ENCODE peak calls at places on chromosomes 6 and 20, in seven cellular contexts. Q is PC-9, T is right lobe of liver, A is progenitor cell of endocrine pancreas, G is left lung, N is upper lobe of left lung, V is dorsolateral prefrontal cortex. L is an unnamed sample.

GRCh38 chr20:24610341-24611115 is 141.1 kb downstream of the SYNDIG1 start:
- DNase-seq in N (no peak), T (no peak), V (no peak), Q (no peak), G (no peak), A (no peak), L (no peak)

GRCh38 chr6:49541210-49541724 is 9.2 kb upstream of the C6orf141 start:
- DNase-seq in T (no peak), N (no peak), G (no peak), A (no peak), V (no peak), Q (no peak), L (no peak)

GRCh38 chr6:100342830-100343229 is 121.9 kb downstream of the SIM1 start:
- DNase-seq in A (no peak), V (no peak), G (no peak), T (no peak), Q (no peak), N (no peak), L (no peak)

GRCh38 chr6:74066168-74066871 is 370.3 kb downstream of the CD109 start:
- DNase-seq in Q (no peak), T (no peak), A (no peak), V (no peak), G (no peak), N (no peak), L (no peak)

GRCh38 chr6:143912671-143913070 is 48.4 kb downstream of the ZC2HC1B start:
- DNase-seq in Q (no peak), A (no peak), V (no peak), G (peak; percentile 55), T (no peak), N (no peak), L (no peak)

GRCh38 chr20:13493143-13493542 is 145.6 kb downstream of the TASP1 start:
- DNase-seq in T (no peak), A (no peak), N (no peak), V (no peak), Q (no peak), G (no peak), L (no peak)

GRCh38 chr20:35673884-35674283 is 9.2 kb upstream of the CPNE1 start:
- DNase-seq in A (no peak), G (no peak), T (no peak), Q (no peak), N (no peak), V (no peak), L (peak; percentile 29)

GRCh38 chr20:63497946-63498935 is 642 bp downstream of the EEF1A2 start:
- DNase-seq in G (peak; percentile 84), V (no peak), Q (peak; percentile 77), T (peak; percentile 59), A (peak; percentile 6), N (peak; percentile 37), L (peak; percentile 69)

GRCh38 chr6:35503534-35503933 is 6.7 kb upstream of the TEAD3 start:
- DNase-seq in N (no peak), G (no peak), V (no peak), A (no peak), Q (no peak), T (no peak), L (no peak)

GRCh38 chr6:157227202-157228166 is 95.8 kb downstream of the TMEM242 start:
- DNase-seq in V (no peak), A (no peak), G (no peak), N (no peak), T (no peak), Q (no peak), L (peak; percentile 47)
- TF ChIP-seq CTCF in V (no peak), A (peak; percentile 34), G (no peak), N (peak; percentile 14), T (peak; percentile 18), Q (peak; percentile 30), L (peak; percentile 62)

GRCh38 chr6:84762220-84762940 is 2.0 kb downstream of the TBX18 start:
- DNase-seq in G (peak; percentile 70), V (no peak), N (no peak), Q (no peak), T (no peak), A (no peak), L (no peak)
- TF ChIP-seq CTCF in G (no peak), V (no peak), N (no peak), Q (no peak), T (no peak), A (peak; percentile 45), L (peak; percentile 19)

GRCh38 chr6:11592289-11592906 is 54.8 kb downstream of the TMEM170B start:
- DNase-seq in G (no peak), Q (no peak), A (no peak), N (no peak), T (peak; percentile 54), V (no peak), L (no peak)

GRCh38 chr6:11585426-11586016 is 48.0 kb downstream of the TMEM170B start:
- DNase-seq in V (no peak), T (no peak), Q (peak; percentile 18), G (no peak), N (no peak), A (no peak), L (no peak)

GRCh38 chr6:11586117-11586516 is 48.6 kb downstream of the TMEM170B start:
- DNase-seq in T (no peak), G (no peak), Q (no peak), V (no peak), A (no peak), N (no peak), L (no peak)

GRCh38 chr6:11586574-11586973 is 49.0 kb downstream of the TMEM170B start:
- DNase-seq in N (no peak), V (no peak), T (no peak), Q (peak; percentile 68), A (no peak), G (no peak), L (no peak)

DNA sequence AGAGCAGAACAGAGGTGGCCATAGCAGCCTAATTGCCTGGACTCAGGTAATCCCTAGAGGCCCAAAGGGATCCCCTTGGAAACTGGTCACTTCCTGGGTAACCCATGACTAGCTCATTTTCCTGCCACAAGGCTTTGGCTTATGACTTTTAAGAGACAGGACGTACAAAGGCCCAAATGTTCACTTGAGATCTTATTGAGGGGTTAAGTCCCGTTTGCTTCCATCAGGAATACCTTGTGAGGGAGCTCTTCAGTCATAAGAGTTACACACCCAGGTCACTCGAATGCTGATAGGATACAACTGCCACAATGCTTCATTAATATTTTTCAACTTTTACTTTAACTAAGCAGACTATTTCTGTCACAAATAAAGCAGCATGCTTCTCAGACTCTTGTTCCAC is 51.7 kb downstream of the TMEM170B start:
- DNase-seq in Q (no peak), N (no peak), A (no peak), G (no peak), V (no peak), T (no peak), L (no peak)
- TF ChIP-seq CTCF in Q (no peak), N (no peak), A (no peak), G (no peak), V (no peak), T (no peak), L (no peak)

GRCh38 chr20:39988991-39989390 is 700.0 kb downstream of the MAFB start:
- DNase-seq in G (no peak), T (no peak), V (no peak), A (no peak), N (no peak), Q (no peak), L (no peak)
- TF ChIP-seq CTCF in G (no peak), T (no peak), V (no peak), A (no peak), N (no peak), Q (no peak), L (no peak)

GRCh38 chr6:25469797-25470388 is 182.1 kb upstream of the SCGN start:
- DNase-seq in G (no peak), N (no peak), T (no peak), V (no peak), A (no peak), Q (no peak), L (no peak)
- TF ChIP-seq CTCF in G (no peak), N (no peak), T (no peak), V (no peak), A (peak; percentile 50), Q (peak; percentile 49), L (peak; percentile 71)

GRCh38 chr20:51255417-51255816 is 232.5 kb upstream of the KCNG1 start:
- DNase-seq in T (no peak), G (no peak), Q (no peak), V (no peak), N (no peak), A (no peak), L (no peak)
- TF ChIP-seq CTCF in T (no peak), G (no peak), Q (no peak), V (no peak), N (no peak), A (no peak), L (no peak)

L was measured in type B pancreatic cell.